ENCODE peak calls at places on chromosome 13, in six cellular contexts. F is HCT116, O is HepG2, X is IMR-90, Q is A549, I is tibial nerve. L is an unnamed sample.

GRCh38 chr13:73672492-73672891 is 461.7 kb downstream of the KLF12 start:
- DNase-seq in X (no peak), F (no peak), Q (no peak), I (no peak), O (peak), L (no peak)

GRCh38 chr13:111034811-111035210 is 80.3 kb upstream of the ARHGEF7 start:
- DNase-seq in F (no peak), I (no peak), O (no peak), X (peak), Q (no peak), L (no peak)

GRCh38 chr13:98761979-98762616 is 9.6 kb upstream of the SLC15A1 start:
- DNase-seq in I (no peak), O (no peak), X (no peak), F (no peak), Q (no peak), L (no peak)

GRCh38 chr13:88544836-88545235 is 873.7 kb downstream of the SLITRK5 start:
- DNase-seq in X (no peak), F (no peak), O (no peak), I (no peak), Q (no peak), L (no peak)

GRCh38 chr13:20400774-20401173 is 124.9 kb downstream of the CRYL1 start:
- DNase-seq in X (peak), Q (no peak), O (no peak), F (no peak), I (no peak), L (peak)

GRCh38 chr13:50055454-50055853 is 40.2 kb downstream of the KCNRG start:
- DNase-seq in O (no peak), F (no peak), X (no peak), Q (no peak), I (no peak), L (no peak)

GRCh38 chr13:97221046-97221445 is 1.1 kb upstream of the MBNL2 start:
- DNase-seq in O (no peak), F (no peak), I (no peak), X (no peak), Q (no peak), L (no peak)

GRCh38 chr13:20391597-20392452 is 133.8 kb downstream of the CRYL1 start:
- DNase-seq in I (no peak), X (no peak), Q (peak), F (no peak), O (no peak), L (no peak)

GRCh38 chr13:22031702-22032286 is 360.9 kb downstream of the FGF9 start:
- DNase-seq in O (no peak), F (no peak), I (no peak), X (no peak), Q (no peak), L (no peak)

GRCh38 chr13:113743366-113744195 is 15.4 kb upstream of the TMEM255B start:
- DNase-seq in Q (no peak), I (no peak), F (no peak), X (no peak), O (no peak), L (no peak)

GRCh38 chr13:51818771-51819511 is 15.0 kb upstream of the DHRS12 start:
- DNase-seq in Q (no peak), X (peak), O (no peak), I (no peak), F (no peak), L (no peak)

GRCh38 chr13:98300956-98301641 is 124.0 kb upstream of the RNF113B start:
- DNase-seq in X (peak), I (no peak), Q (no peak), F (no peak), O (peak), L (no peak)

GRCh38 chr13:108220042-108220441 is 1.9 kb downstream of the ABHD13 start:
- DNase-seq in I (no peak), O (peak), Q (no peak), X (no peak), F (peak), L (peak)

GRCh38 chr13:108213946-108214345 is 1.4 kb downstream of the LIG4 start:
- DNase-seq in X (peak), Q (no peak), I (no peak), F (no peak), O (no peak), L (no peak)

GRCh38 chr13:108214511-108215383 is 589 bp downstream of the LIG4 start:
- DNase-seq in Q (no peak), F (no peak), X (no peak), O (no peak), I (no peak), L (no peak)

GRCh38 chr13:108215428-108215827 is at the start of gene LIG4:
- DNase-seq in F (peak), O (peak), X (peak), Q (peak), I (peak), L (peak)

GRCh38 chr13:108218044-108218974 is at the start of gene ABHD13:
- DNase-seq in I (peak), X (peak), Q (peak), F (peak), O (peak), L (peak)
- TF ChIP-seq POLR2A in I (peak), X (peak), Q (peak), F (peak), O (peak), L (peak)

DNA sequence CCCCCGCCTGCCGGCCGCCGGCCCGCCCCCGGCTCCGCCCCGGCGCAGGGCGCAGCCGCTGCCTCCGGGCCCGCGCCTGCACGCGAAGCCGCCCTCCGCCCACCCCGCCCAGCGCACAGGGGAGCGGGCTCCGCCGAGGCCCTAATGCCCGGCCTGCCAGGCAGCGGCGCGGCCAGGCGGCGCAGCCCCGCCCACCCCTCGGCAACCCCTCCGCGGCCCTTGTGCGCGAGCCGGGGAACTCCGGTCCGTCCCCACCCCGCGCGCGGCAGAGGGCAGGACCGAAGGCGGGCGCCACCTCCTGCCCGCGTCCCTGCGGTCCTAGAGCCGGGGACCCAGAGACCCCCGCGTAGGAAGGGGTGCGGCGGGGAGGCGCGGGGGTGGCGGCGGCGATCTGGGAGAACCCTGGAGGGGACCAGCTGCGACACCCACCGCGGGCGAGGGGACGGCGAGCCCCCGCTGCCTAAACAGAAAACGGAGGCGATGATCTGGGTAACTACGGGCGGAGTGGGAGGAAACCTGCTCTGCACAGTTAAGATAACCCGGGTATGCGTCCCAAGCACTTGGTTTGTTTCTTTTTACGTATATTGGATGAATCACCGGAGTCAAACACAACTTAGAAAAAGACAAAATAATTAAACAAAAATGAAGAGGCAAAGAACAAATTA is 351 bp upstream of the USP12 start:
- DNase-seq in Q (peak), X (peak), F (peak), O (peak), I (peak), L (peak)
- TF ChIP-seq POLR2A in Q (peak), X (peak), F (no peak), O (no peak), I (no peak), L (peak)

DNA sequence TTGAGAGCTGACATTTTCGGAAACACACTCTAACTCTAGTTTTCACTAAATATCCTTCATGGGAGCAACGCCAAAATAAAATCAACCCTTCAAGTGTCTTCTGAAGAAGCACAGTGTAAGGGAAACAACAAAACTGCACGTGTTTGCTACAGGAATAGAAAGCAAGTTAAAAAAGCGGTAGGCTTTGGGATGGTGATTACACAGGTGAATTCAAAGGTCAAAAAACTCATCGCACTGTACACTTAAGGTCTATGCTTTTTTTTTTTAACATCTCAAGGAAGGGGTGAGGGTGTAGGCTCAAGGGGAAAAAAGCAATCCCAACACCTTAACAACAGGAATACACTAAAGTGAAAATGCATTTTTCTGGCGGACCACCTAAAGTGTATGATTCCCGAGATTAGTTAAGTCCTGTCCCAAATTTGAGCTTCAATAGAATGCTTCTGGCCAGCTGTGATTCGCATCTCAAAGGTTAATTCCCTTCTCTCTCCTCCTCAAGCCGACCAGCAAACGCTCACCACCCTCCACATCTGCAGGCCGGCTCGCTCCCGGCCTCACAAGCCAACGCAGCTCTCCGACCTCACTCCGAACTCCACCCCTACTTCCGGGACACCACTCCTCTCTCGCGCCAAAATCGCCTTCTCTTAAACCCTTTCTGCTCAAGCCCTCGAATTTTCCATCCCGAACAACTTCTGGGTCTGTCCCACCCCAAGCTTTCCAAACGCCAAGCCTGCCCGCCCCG is 1.1 kb downstream of the ARGLU1 start:
- DNase-seq in O (peak), F (no peak), X (peak), I (peak), Q (peak), L (peak)
- TF ChIP-seq POLR2A in O (no peak), F (no peak), X (no peak), I (peak), Q (no peak), L (peak)

GRCh38 chr13:40664100-40665060 is 2.1 kb downstream of the FOXO1 start:
- DNase-seq in X (no peak), Q (peak), O (peak), I (peak), F (no peak), L (peak)
- TF ChIP-seq POLR2A in X (no peak), Q (no peak), O (peak), I (peak), F (peak), L (no peak)

L was measured in NB4.